ENCODE peak calls at places on chromosomes 16 and 17, in four cellular contexts. V is stromal cell of bone marrow, Z is left ventricle myocardium inferior, D is heart left ventricle. H is an unnamed sample.

GRCh38 chr17:68207651-68208253 is 40.1 kb upstream of the AMZ2 start:
- DNase-seq in D (no peak), Z (peak; percentile 28), V (no peak), H (no peak)

GRCh38 chr16:4194661-4195060 is 47.2 kb downstream of the SRL start:
- DNase-seq in D (peak; percentile 11), V (no peak), Z (no peak), H (no peak)

GRCh38 chr17:28547623-28548416 is 4.6 kb downstream of the UNC119 start:
- DNase-seq in Z (peak; percentile 69), D (peak; percentile 86), V (peak; percentile 44), H (no peak)

GRCh38 chr17:49779730-49780220 is 8.7 kb upstream of the KAT7 start:
- DNase-seq in V (peak; percentile 96), Z (no peak), D (no peak), H (peak; percentile 49)

GRCh38 chr16:25693621-25694020 is 1.9 kb downstream of the HS3ST4 start:
- DNase-seq in D (no peak), Z (no peak), V (no peak), H (no peak)

GRCh38 chr17:31073411-31073810 is 21.4 kb upstream of the NF1 start:
- DNase-seq in V (no peak), Z (no peak), D (no peak), H (no peak)

GRCh38 chr16:31713945-31714898 is 159.4 kb upstream of the ZNF267 start:
- DNase-seq in V (no peak), D (no peak), Z (no peak), H (no peak)

GRCh38 chr16:11142261-11142630 is 113.8 kb downstream of the SOCS1 start:
- DNase-seq in Z (peak; percentile 40), V (no peak), D (no peak), H (no peak)

GRCh38 chr17:49239963-49240362 is 9.4 kb upstream of the PHOSPHO1 start:
- DNase-seq in D (no peak), Z (no peak), V (no peak), H (no peak)

GRCh38 chr16:89502319-89502843 is 5.8 kb upstream of the SPG7 start:
- DNase-seq in V (no peak), Z (no peak), D (no peak), H (no peak)

GRCh38 chr17:66655861-66656260 is 179.1 kb upstream of the CACNG5 start:
- DNase-seq in D (no peak), V (no peak), Z (no peak), H (no peak)

GRCh38 chr16:85935391-85935956 is 36.5 kb downstream of the IRF8 start:
- DNase-seq in Z (no peak), D (no peak), V (no peak), H (no peak)

GRCh38 chr16:13936596-13937081 is 16.7 kb downstream of the ERCC4 start:
- DNase-seq in V (peak; percentile 53), Z (no peak), D (no peak), H (no peak)

GRCh38 chr17:76382305-76382802 is 2.1 kb upstream of the SPHK1 start:
- DNase-seq in Z (no peak), D (no peak), V (no peak), H (no peak)

GRCh38 chr17:81090361-81091133 is 55.6 kb downstream of the BAIAP2 start:
- DNase-seq in Z (peak; percentile 62), V (no peak), D (peak; percentile 85), H (no peak)

GRCh38 chr16:80066805-80067580 is 466.5 kb upstream of the MAF start:
- DNase-seq in Z (no peak), V (no peak), D (no peak), H (no peak)

GRCh38 chr17:83062011-83062817 is 17.2 kb upstream of the METRNL start:
- DNase-seq in Z (no peak), V (no peak), D (peak; percentile 54), H (no peak)

GRCh38 chr16:66923247-66923851 is 2.0 kb downstream of the RRAD start:
- DNase-seq in D (no peak), V (no peak), Z (peak; percentile 71), H (no peak)

GRCh38 chr16:30658731-30659506 is 688 bp downstream of the FBRS start:
- DNase-seq in V (peak; percentile 94), D (peak; percentile 87), Z (peak; percentile 76), H (peak; percentile 96)

GRCh38 chr17:21019976-21020575 is 22.7 kb downstream of the USP22 start:
- DNase-seq in V (no peak), Z (peak; percentile 44), D (no peak), H (no peak)

GRCh38 chr17:21495281-21495680 is 119.1 kb downstream of the KCNJ12 start:
- DNase-seq in V (no peak), Z (no peak), D (no peak), H (no peak)

GRCh38 chr17:29341726-29342125 is 47.8 kb upstream of the NUFIP2 start:
- DNase-seq in D (no peak), V (no peak), Z (no peak), H (no peak)

GRCh38 chr16:56673916-56674315 is 4.3 kb downstream of the MT1H start:
- DNase-seq in V (no peak), D (no peak), Z (no peak), H (no peak)

GRCh38 chr17:2697611-2698162 is 13.9 kb downstream of the CLUH start:
- DNase-seq in D (peak; percentile 54), V (no peak), Z (no peak), H (no peak)

GRCh38 chr16:84700518-84701277 is 898 bp downstream of the USP10 start:
- DNase-seq in D (no peak), V (no peak), Z (no peak), H (no peak)

GRCh38 chr17:82016875-82017459 is 5.7 kb downstream of the CENPX start:
- DNase-seq in V (no peak), Z (no peak), D (no peak), H (no peak)

GRCh38 chr16:57941016-57941656 is 29.8 kb downstream of the CNGB1 start:
- DNase-seq in D (peak; percentile 86), V (no peak), Z (peak; percentile 75), H (peak; percentile 15)

GRCh38 chr16:48613061-48613957 is 3.3 kb upstream of the N4BP1 start:
- DNase-seq in V (no peak), D (no peak), Z (no peak), H (peak; percentile 15)

GRCh38 chr16:68776821-68777485 is 39.9 kb downstream of the CDH1 start:
- DNase-seq in V (no peak), D (no peak), Z (no peak), H (no peak)

GRCh38 chr17:81330884-81331245 is 35.8 kb upstream of the SLC38A10 start:
- DNase-seq in Z (no peak), D (no peak), V (no peak), H (no peak)

GRCh38 chr16:31118223-31119155 is 1.0 kb downstream of the KAT8 start:
- DNase-seq in D (no peak), V (peak; percentile 24), Z (no peak), H (no peak)

GRCh38 chr16:75494696-75495601 is at the start of gene CHST6:
- DNase-seq in V (no peak), Z (peak; percentile 41), D (peak; percentile 75), H (no peak)